ENCODE peak calls at places on chromosomes 4 and X, in ten cellular contexts. B, Q, K, N, G, I, Z, V, J and X are unnamed samples.

GRCh38 chrX:110531873-110532272 is 173.2 kb downstream of the RTL9 start:
- DNase-seq in B (no peak), Q (no peak), K (no peak), N (no peak), G (no peak), I (no peak), Z (no peak), V (no peak), J (no peak), X (no peak)

GRCh38 chrX:10608099-10608498 is 12.3 kb downstream of the MID1 start:
- DNase-seq in B (no peak), Q (no peak), K (no peak), N (no peak), G (no peak), I (no peak), Z (no peak), V (peak; percentile 84), J (peak; percentile 75), X (no peak)

GRCh38 chr4:5050520-5050955 is 742 bp upstream of the STK32B start:
- DNase-seq in B (peak; percentile 35), Q (no peak), K (no peak), N (peak; percentile 60), G (peak; percentile 87), I (peak; percentile 22), Z (no peak), V (peak; percentile 75), J (peak; percentile 41), X (peak; percentile 75)

GRCh38 chr4:2598661-2599654 is 62.5 kb downstream of the FAM193A start:
- DNase-seq in B (peak; percentile 27), Q (no peak), K (no peak), N (no peak), G (no peak), I (no peak), Z (no peak), V (no peak), J (no peak), X (no peak)

GRCh38 chrX:12929701-12930100 is 23.3 kb downstream of the TLR8 start:
- DNase-seq in B (no peak), Q (no peak), K (no peak), N (no peak), G (no peak), I (no peak), Z (no peak), V (no peak), J (no peak), X (no peak)

GRCh38 chr4:137601924-137602323 is 69.6 kb upstream of the PCDH18 start:
- DNase-seq in B (no peak), Q (no peak), K (no peak), N (no peak), G (peak; percentile 26), I (no peak), Z (no peak), V (peak; percentile 56), J (no peak), X (no peak)

GRCh38 chr4:42610941-42611340 is 46.0 kb downstream of the ATP8A1 start:
- DNase-seq in B (no peak), Q (no peak), K (no peak), N (no peak), G (no peak), I (no peak), Z (no peak), V (no peak), J (no peak), X (no peak)

GRCh38 chrX:135536883-135537282 is 16.4 kb downstream of the INTS6L start:
- DNase-seq in B (no peak), Q (no peak), K (no peak), N (no peak), G (no peak), I (no peak), Z (no peak), V (no peak), J (no peak), X (no peak)

GRCh38 chrX:17706676-17707075 is 30.6 kb upstream of the SCML1 start:
- DNase-seq in B (no peak), Q (no peak), K (no peak), N (no peak), G (peak; percentile 24), I (peak; percentile 16), Z (no peak), V (peak; percentile 43), J (no peak), X (no peak)

GRCh38 chr4:2462218-2462991 is 6.5 kb upstream of the RNF4 start:
- DNase-seq in B (peak; percentile 46), Q (no peak), K (peak; percentile 57), N (peak; percentile 65), G (peak; percentile 91), I (peak; percentile 60), Z (no peak), V (peak; percentile 51), J (peak; percentile 62), X (peak; percentile 89)

GRCh38 chr4:74258949-74259348 is 49.3 kb upstream of the EPGN start:
- DNase-seq in B (no peak), Q (no peak), K (no peak), N (no peak), G (peak; percentile 48), I (no peak), Z (no peak), V (peak; percentile 31), J (no peak), X (no peak)

GRCh38 chr4:89055157-89056080 is 1.6 kb downstream of the FAM13A start:
- DNase-seq in B (no peak), Q (no peak), K (no peak), N (no peak), G (no peak), I (no peak), Z (no peak), V (peak; percentile 24), J (no peak), X (no peak)

GRCh38 chr4:158025131-158025530 is 147.7 kb downstream of the GASK1B start:
- DNase-seq in B (no peak), Q (no peak), K (no peak), N (no peak), G (peak; percentile 29), I (peak; percentile 23), Z (no peak), V (peak; percentile 75), J (no peak), X (no peak)

GRCh38 chrX:118523920-118524319 is 28.3 kb downstream of the DOCK11 start:
- DNase-seq in B (no peak), Q (no peak), K (peak; percentile 26), N (no peak), G (no peak), I (no peak), Z (no peak), V (no peak), J (peak; percentile 11), X (no peak)

GRCh38 chr4:185792384-185793146 is 19.4 kb downstream of the SORBS2 start:
- DNase-seq in B (no peak), Q (no peak), K (no peak), N (no peak), G (peak; percentile 18), I (peak; percentile 60), Z (no peak), V (peak; percentile 85), J (no peak), X (no peak)

DNA sequence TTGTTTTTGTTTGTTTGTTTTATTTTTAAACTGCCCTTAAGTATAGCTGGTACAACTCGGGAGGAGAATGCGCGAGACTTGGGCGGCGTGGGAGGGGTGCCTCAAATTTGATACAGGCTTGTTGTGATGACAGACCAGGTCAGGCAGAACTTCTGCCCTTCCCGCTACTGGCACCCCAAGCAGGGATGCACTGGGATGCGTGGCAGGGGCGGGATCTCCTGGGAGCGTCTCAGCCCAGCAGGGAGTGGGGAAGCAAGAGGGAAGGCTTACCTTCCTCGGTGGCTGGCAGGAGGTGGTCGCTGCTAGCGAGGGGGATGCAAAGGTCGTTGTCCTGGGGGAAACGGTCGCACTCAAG is 842 bp downstream of the SFRP2 start:
- DNase-seq in B (no peak), Q (no peak), K (no peak), N (no peak), G (no peak), I (no peak), Z (no peak), V (no peak), J (no peak), X (no peak)
- H3K27ac ChIP-seq in B (no peak overlapping the region), Q (peak overlapping the region; percentile 14), K (no peak overlapping the region), N (no peak overlapping the region), G (no peak overlapping the region), I (no peak overlapping the region), Z (no peak overlapping the region), V (no peak overlapping the region), J (no peak overlapping the region), X (no peak overlapping the region)

DNA sequence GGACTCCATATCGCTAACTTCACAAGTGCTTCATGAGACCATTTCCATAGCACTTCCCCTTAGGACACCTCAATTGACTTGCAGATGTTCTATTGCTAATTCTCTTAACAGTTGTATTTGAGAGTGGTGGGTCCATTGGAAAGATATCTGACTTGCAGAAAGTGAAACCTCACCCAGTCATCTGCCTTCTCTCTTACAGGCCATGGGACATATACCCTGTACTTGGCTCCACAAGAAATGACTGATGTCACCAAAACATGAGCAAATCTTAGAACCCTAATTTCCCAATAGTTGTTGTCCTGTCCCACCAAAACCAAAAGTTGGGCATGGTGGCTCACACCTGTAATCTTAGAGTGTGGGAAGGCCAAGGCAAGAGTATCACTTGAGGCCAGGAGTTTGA is 101.9 kb upstream of the MAML3 start:
- DNase-seq in B (no peak), Q (no peak), K (no peak), N (no peak), G (no peak), I (no peak), Z (no peak), V (no peak), J (no peak), X (no peak)
- H3K27ac ChIP-seq in B (no peak overlapping the region), Q (no peak overlapping the region), K (no peak overlapping the region), N (no peak overlapping the region), G (peak overlapping the region; percentile 98), I (peak overlapping the region; percentile 83), Z (no peak overlapping the region), V (no peak overlapping the region), J (no peak overlapping the region), X (no peak overlapping the region)

GRCh38 chrX:57282568-57282967 is 3.9 kb upstream of the FAAH2 start:
- DNase-seq in B (no peak), Q (no peak), K (no peak), N (no peak), G (no peak), I (no peak), Z (no peak), V (peak; percentile 52), J (no peak), X (no peak)
- H3K27ac ChIP-seq in B (no peak overlapping the region), Q (no peak overlapping the region), K (no peak overlapping the region), N (no peak overlapping the region), G (no peak overlapping the region), I (no peak overlapping the region), Z (no peak overlapping the region), V (no peak overlapping the region), J (no peak overlapping the region), X (no peak overlapping the region)

GRCh38 chrX:93673056-93673868 is at the start of gene NAP1L3:
- DNase-seq in B (peak; percentile 28), Q (no peak), K (peak; percentile 26), N (peak; percentile 67), G (peak; percentile 89), I (no peak), Z (no peak), V (peak; percentile 44), J (no peak), X (peak; percentile 71)

DNA sequence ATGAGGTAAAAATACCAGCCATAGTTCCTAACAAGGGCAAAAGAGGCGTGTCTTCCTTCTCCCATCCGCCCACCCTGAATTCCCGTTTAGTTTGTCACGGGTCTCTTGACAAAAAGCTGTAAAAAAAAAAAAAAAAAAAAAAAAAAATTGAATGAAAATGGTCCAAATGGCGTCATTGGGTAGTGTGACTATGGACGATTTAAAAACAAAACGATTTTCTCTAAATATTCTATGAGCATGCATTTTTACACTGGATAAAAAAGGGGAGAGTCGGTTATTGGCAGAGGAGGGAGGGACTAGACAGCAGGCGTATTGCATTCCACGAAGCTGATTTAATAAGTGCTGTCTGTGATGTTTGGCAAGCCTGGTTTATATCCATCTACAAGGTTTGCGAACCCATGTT is at the start of gene FAM133A:
- DNase-seq in B (no peak), Q (no peak), K (no peak), N (no peak), G (peak; percentile 63), I (no peak), Z (no peak), V (peak; percentile 30), J (no peak), X (no peak)
- H3K27ac ChIP-seq in B (no peak within 1 kb of the TSS), Q (peak within 1 kb of the TSS; percentile 37), K (peak within 1 kb of the TSS; percentile 41), N (peak within 1 kb of the TSS; percentile 27), G (peak within 1 kb of the TSS; percentile 87), I (no peak within 1 kb of the TSS), Z (no peak within 1 kb of the TSS), V (no peak within 1 kb of the TSS), J (peak within 1 kb of the TSS; percentile 38), X (peak within 1 kb of the TSS; percentile 46)